ENCODE peak calls at places on chromosomes 16 and 17, in eight cellular contexts. One of them, this sample, is unnamed. For H3K4me1, the result is how much of the 10 kb centered on the place peaks cover.

GRCh38 chr16:85151603-85152413 is 39.5 kb upstream of the CIBAR2 start:
- DNase-seq in sigmoid colon: peak
- DNase-seq in cardiac muscle cell: no peak
- DNase-seq in endodermal cell: no peak
- DNase-seq in endothelial cell of umbilical vein: peak
- DNase-seq in thoracic aorta: peak
- DNase-seq in lower lobe of right lung: no peak
- DNase-seq in Peyer's patch: no peak
- DNase-seq in this sample: peak

GRCh38 chr16:88064011-88064888 is 113.0 kb downstream of the BANP start:
- DNase-seq in lower lobe of right lung: peak
- DNase-seq in endodermal cell: no peak
- DNase-seq in sigmoid colon: no peak
- DNase-seq in thoracic aorta: no peak
- DNase-seq in cardiac muscle cell: no peak
- DNase-seq in Peyer's patch: no peak
- DNase-seq in endothelial cell of umbilical vein: no peak
- DNase-seq in this sample: peak

GRCh38 chr16:88279998-88280397 is 102.8 kb upstream of the ZNF469 start:
- DNase-seq in sigmoid colon: no peak
- DNase-seq in Peyer's patch: peak
- DNase-seq in lower lobe of right lung: no peak
- DNase-seq in endothelial cell of umbilical vein: no peak
- DNase-seq in cardiac muscle cell: no peak
- DNase-seq in thoracic aorta: no peak
- DNase-seq in endodermal cell: no peak
- DNase-seq in this sample: peak

GRCh38 chr17:37543527-37544122 is 53.9 kb downstream of the DUSP14 start:
- DNase-seq in thoracic aorta: no peak
- DNase-seq in Peyer's patch: no peak
- DNase-seq in endothelial cell of umbilical vein: no peak
- DNase-seq in lower lobe of right lung: no peak
- DNase-seq in cardiac muscle cell: no peak
- DNase-seq in endodermal cell: no peak
- DNase-seq in sigmoid colon: no peak
- DNase-seq in this sample: no peak

GRCh38 chr16:28067604-28068382 is 4.3 kb upstream of the GSG1L start:
- DNase-seq in Peyer's patch: no peak
- DNase-seq in sigmoid colon: no peak
- DNase-seq in lower lobe of right lung: no peak
- DNase-seq in endodermal cell: no peak
- DNase-seq in endothelial cell of umbilical vein: no peak
- DNase-seq in thoracic aorta: no peak
- DNase-seq in cardiac muscle cell: no peak
- DNase-seq in this sample: no peak

GRCh38 chr17:82231562-82232321 is 2.9 kb downstream of the SLC16A3 start:
- DNase-seq in cardiac muscle cell: peak
- DNase-seq in lower lobe of right lung: peak
- DNase-seq in endothelial cell of umbilical vein: peak
- DNase-seq in thoracic aorta: no peak
- DNase-seq in endodermal cell: peak
- DNase-seq in sigmoid colon: peak
- DNase-seq in Peyer's patch: peak
- DNase-seq in this sample: peak

GRCh38 chr16:79843631-79844043 is 243.1 kb upstream of the MAF start:
- DNase-seq in sigmoid colon: no peak
- DNase-seq in endothelial cell of umbilical vein: no peak
- DNase-seq in lower lobe of right lung: no peak
- DNase-seq in thoracic aorta: no peak
- DNase-seq in cardiac muscle cell: no peak
- DNase-seq in endodermal cell: no peak
- DNase-seq in Peyer's patch: no peak
- DNase-seq in this sample: no peak

GRCh38 chr16:31475949-31476304 is 4.0 kb downstream of the TGFB1I1 start:
- DNase-seq in endothelial cell of umbilical vein: no peak
- DNase-seq in endodermal cell: peak
- DNase-seq in cardiac muscle cell: no peak
- DNase-seq in Peyer's patch: peak
- DNase-seq in thoracic aorta: no peak
- DNase-seq in sigmoid colon: no peak
- DNase-seq in lower lobe of right lung: peak
- DNase-seq in this sample: no peak

GRCh38 chr17:42676424-42677011 is at the start of gene PLEKHH3:
- DNase-seq in lower lobe of right lung: no peak
- DNase-seq in sigmoid colon: no peak
- DNase-seq in thoracic aorta: no peak
- DNase-seq in endodermal cell: no peak
- DNase-seq in Peyer's patch: no peak
- DNase-seq in endothelial cell of umbilical vein: no peak
- DNase-seq in cardiac muscle cell: no peak
- DNase-seq in this sample: no peak

GRCh38 chr16:61792194-61792904 is 243.9 kb downstream of the CDH8 start:
- DNase-seq in thoracic aorta: no peak
- DNase-seq in lower lobe of right lung: no peak
- DNase-seq in endothelial cell of umbilical vein: no peak
- DNase-seq in cardiac muscle cell: no peak
- DNase-seq in sigmoid colon: no peak
- DNase-seq in Peyer's patch: no peak
- DNase-seq in endodermal cell: no peak
- DNase-seq in this sample: no peak

GRCh38 chr16:66810391-66810790 is 9.0 kb upstream of the TERB1 start:
- DNase-seq in sigmoid colon: no peak
- DNase-seq in thoracic aorta: no peak
- DNase-seq in Peyer's patch: no peak
- DNase-seq in endothelial cell of umbilical vein: no peak
- DNase-seq in endodermal cell: no peak
- DNase-seq in lower lobe of right lung: no peak
- DNase-seq in cardiac muscle cell: peak
- DNase-seq in this sample: no peak

GRCh38 chr17:82113941-82114340 is 15.9 kb upstream of the FASN start:
- DNase-seq in sigmoid colon: no peak
- DNase-seq in endothelial cell of umbilical vein: no peak
- DNase-seq in Peyer's patch: no peak
- DNase-seq in endodermal cell: no peak
- DNase-seq in thoracic aorta: no peak
- DNase-seq in cardiac muscle cell: no peak
- DNase-seq in lower lobe of right lung: no peak
- DNase-seq in this sample: no peak

DNA sequence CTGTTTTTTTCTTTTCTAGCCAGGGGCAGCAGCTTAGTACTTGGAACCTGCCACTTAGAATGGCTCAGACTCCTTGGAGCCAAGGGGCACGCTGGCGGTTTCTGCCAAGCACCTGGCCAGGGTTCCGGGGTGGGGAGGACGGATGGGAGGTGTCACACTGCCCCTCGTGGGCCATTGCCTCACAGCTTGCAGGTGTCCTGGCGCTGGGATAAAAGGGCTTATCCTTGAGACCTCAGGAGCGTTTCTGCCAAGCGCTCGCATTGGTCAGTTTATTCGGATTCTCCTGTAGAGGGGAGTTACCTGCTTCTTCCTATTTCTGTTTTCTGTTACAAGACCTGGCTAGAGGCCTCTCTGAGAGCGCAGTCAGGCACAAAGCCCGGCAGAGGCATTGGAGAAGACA is 234.6 kb downstream of the MSI2 start:
- DNase-seq in endothelial cell of umbilical vein: no peak
- DNase-seq in cardiac muscle cell: no peak
- DNase-seq in lower lobe of right lung: no peak
- DNase-seq in sigmoid colon: peak
- DNase-seq in Peyer's patch: no peak
- DNase-seq in endodermal cell: no peak
- DNase-seq in thoracic aorta: no peak
- DNase-seq in this sample: no peak
- H3K4me1 ChIP-seq in endothelial cell of umbilical vein: under half
- H3K4me1 ChIP-seq in cardiac muscle cell: under half
- H3K4me1 ChIP-seq in lower lobe of right lung: under half
- H3K4me1 ChIP-seq in sigmoid colon: under half
- H3K4me1 ChIP-seq in Peyer's patch: under half
- H3K4me1 ChIP-seq in endodermal cell: under half
- H3K4me1 ChIP-seq in thoracic aorta: under half
- H3K4me1 ChIP-seq in this sample: half or more

GRCh38 chr17:4559139-4559791 is 1.1 kb downstream of the GGT6 start:
- DNase-seq in endothelial cell of umbilical vein: no peak
- DNase-seq in sigmoid colon: peak
- DNase-seq in cardiac muscle cell: no peak
- DNase-seq in lower lobe of right lung: peak
- DNase-seq in endodermal cell: no peak
- DNase-seq in thoracic aorta: no peak
- DNase-seq in Peyer's patch: no peak
- DNase-seq in this sample: peak
- H3K4me1 ChIP-seq in endothelial cell of umbilical vein: under half
- H3K4me1 ChIP-seq in sigmoid colon: under half
- H3K4me1 ChIP-seq in cardiac muscle cell: under half
- H3K4me1 ChIP-seq in lower lobe of right lung: under half
- H3K4me1 ChIP-seq in endodermal cell: under half
- H3K4me1 ChIP-seq in thoracic aorta: under half
- H3K4me1 ChIP-seq in Peyer's patch: under half
- H3K4me1 ChIP-seq in this sample: under half

GRCh38 chr17:59519132-59519531 is 46.3 kb upstream of the DHX40 start:
- DNase-seq in endodermal cell: no peak
- DNase-seq in cardiac muscle cell: no peak
- DNase-seq in endothelial cell of umbilical vein: no peak
- DNase-seq in thoracic aorta: no peak
- DNase-seq in lower lobe of right lung: no peak
- DNase-seq in Peyer's patch: no peak
- DNase-seq in sigmoid colon: no peak
- DNase-seq in this sample: no peak

GRCh38 chr17:59525668-59526067 is 39.7 kb upstream of the DHX40 start:
- DNase-seq in lower lobe of right lung: no peak
- DNase-seq in Peyer's patch: no peak
- DNase-seq in cardiac muscle cell: no peak
- DNase-seq in sigmoid colon: no peak
- DNase-seq in thoracic aorta: no peak
- DNase-seq in endothelial cell of umbilical vein: no peak
- DNase-seq in endodermal cell: no peak
- DNase-seq in this sample: no peak

GRCh38 chr17:59516451-59516850 is 49.0 kb upstream of the DHX40 start:
- DNase-seq in lower lobe of right lung: no peak
- DNase-seq in sigmoid colon: no peak
- DNase-seq in cardiac muscle cell: no peak
- DNase-seq in endothelial cell of umbilical vein: no peak
- DNase-seq in endodermal cell: peak
- DNase-seq in Peyer's patch: no peak
- DNase-seq in thoracic aorta: no peak
- DNase-seq in this sample: no peak

GRCh38 chr17:59521465-59522126 is 43.8 kb upstream of the DHX40 start:
- DNase-seq in endodermal cell: peak
- DNase-seq in Peyer's patch: peak
- DNase-seq in endothelial cell of umbilical vein: peak
- DNase-seq in thoracic aorta: no peak
- DNase-seq in cardiac muscle cell: peak
- DNase-seq in sigmoid colon: peak
- DNase-seq in lower lobe of right lung: peak
- DNase-seq in this sample: peak

DNA sequence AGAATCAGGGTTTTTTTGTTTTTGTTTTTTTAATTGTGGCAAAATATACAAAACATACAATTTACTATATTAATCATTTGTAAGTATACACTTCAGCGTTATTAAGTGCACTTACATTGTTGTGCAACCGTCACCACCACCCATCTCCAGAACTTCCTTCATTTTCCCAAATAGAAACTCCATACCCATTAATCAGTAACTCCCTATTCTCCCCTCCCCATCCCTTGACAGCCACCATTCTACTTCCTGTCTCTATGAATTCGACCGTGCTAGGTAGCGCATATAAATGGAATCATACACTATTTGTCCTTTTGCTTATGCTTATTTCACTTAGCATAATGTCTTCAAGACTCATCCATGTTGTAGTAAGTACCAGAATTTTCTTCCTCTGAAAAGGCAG is 45.1 kb upstream of the DHX40 start:
- DNase-seq in lower lobe of right lung: no peak
- DNase-seq in Peyer's patch: no peak
- DNase-seq in sigmoid colon: no peak
- DNase-seq in cardiac muscle cell: no peak
- DNase-seq in endodermal cell: no peak
- DNase-seq in endothelial cell of umbilical vein: no peak
- DNase-seq in thoracic aorta: no peak
- DNase-seq in this sample: no peak
- H3K4me1 ChIP-seq in lower lobe of right lung: under half
- H3K4me1 ChIP-seq in Peyer's patch: under half
- H3K4me1 ChIP-seq in sigmoid colon: under half
- H3K4me1 ChIP-seq in cardiac muscle cell: under half
- H3K4me1 ChIP-seq in endodermal cell: under half
- H3K4me1 ChIP-seq in endothelial cell of umbilical vein: under half
- H3K4me1 ChIP-seq in thoracic aorta: under half
- H3K4me1 ChIP-seq in this sample: under half

GRCh38 chr17:77375108-77375507 is 234.3 kb downstream of the SEC14L1 start:
- DNase-seq in endothelial cell of umbilical vein: no peak
- DNase-seq in endodermal cell: no peak
- DNase-seq in thoracic aorta: no peak
- DNase-seq in Peyer's patch: no peak
- DNase-seq in cardiac muscle cell: no peak
- DNase-seq in sigmoid colon: peak
- DNase-seq in lower lobe of right lung: peak
- DNase-seq in this sample: no peak

GRCh38 chr17:77375526-77375916 is 234.8 kb downstream of the SEC14L1 start:
- DNase-seq in sigmoid colon: peak
- DNase-seq in thoracic aorta: no peak
- DNase-seq in cardiac muscle cell: no peak
- DNase-seq in lower lobe of right lung: no peak
- DNase-seq in endothelial cell of umbilical vein: no peak
- DNase-seq in endodermal cell: no peak
- DNase-seq in Peyer's patch: no peak
- DNase-seq in this sample: no peak

GRCh38 chr17:77372444-77373297 is 231.9 kb downstream of the SEC14L1 start:
- DNase-seq in cardiac muscle cell: peak
- DNase-seq in thoracic aorta: no peak
- DNase-seq in endothelial cell of umbilical vein: peak
- DNase-seq in sigmoid colon: peak
- DNase-seq in lower lobe of right lung: peak
- DNase-seq in endodermal cell: peak
- DNase-seq in Peyer's patch: peak
- DNase-seq in this sample: peak

GRCh38 chr17:77373298-77374169 is 232.8 kb downstream of the SEC14L1 start:
- DNase-seq in Peyer's patch: no peak
- DNase-seq in endodermal cell: peak
- DNase-seq in sigmoid colon: peak
- DNase-seq in lower lobe of right lung: peak
- DNase-seq in endothelial cell of umbilical vein: no peak
- DNase-seq in cardiac muscle cell: no peak
- DNase-seq in thoracic aorta: no peak
- DNase-seq in this sample: peak

DNA sequence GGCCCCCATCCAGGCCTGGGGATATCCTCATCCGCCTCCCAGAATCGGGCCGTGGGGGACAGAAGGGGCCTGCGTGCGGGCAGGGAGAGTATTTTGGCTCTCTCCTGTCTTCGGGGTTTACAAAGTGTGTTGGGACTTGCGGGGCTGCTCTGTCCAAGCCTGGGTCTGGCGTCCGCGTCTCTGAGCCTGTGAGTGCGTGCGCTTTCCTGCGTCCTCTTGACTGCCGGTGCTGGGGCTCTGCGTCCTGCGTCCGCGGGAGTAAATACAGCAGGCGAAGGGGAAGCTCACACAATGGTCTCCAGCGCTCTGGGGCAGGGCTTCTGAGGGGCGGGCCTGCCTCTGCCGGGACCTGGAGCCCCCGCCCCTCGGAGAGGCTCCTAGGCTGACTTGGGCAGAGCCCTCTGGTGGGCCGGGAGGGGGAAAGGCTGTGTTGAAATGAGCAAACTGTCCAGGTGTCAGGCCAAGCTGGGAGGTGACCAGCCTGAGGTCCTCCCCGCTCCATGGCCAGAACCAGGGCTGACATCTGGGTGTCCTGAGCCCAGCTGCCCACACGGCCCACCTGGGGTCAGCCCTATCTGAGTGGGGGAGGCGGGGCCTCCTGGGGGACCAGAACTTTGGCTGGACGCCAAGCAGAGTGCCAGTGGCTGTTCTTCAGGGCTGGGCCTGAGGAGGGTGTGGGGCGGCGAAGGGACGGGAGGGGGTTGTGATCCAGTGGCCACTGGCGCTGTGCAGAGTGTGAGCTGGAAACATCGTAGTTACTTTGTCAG is 233.6 kb downstream of the SEC14L1 start:
- DNase-seq in thoracic aorta: no peak
- DNase-seq in endodermal cell: peak
- DNase-seq in endothelial cell of umbilical vein: peak
- DNase-seq in cardiac muscle cell: peak
- DNase-seq in sigmoid colon: peak
- DNase-seq in Peyer's patch: peak
- DNase-seq in lower lobe of right lung: peak
- DNase-seq in this sample: peak
- H3K4me1 ChIP-seq in thoracic aorta: half or more
- H3K4me1 ChIP-seq in endodermal cell: under half
- H3K4me1 ChIP-seq in endothelial cell of umbilical vein: under half
- H3K4me1 ChIP-seq in cardiac muscle cell: under half
- H3K4me1 ChIP-seq in sigmoid colon: half or more
- H3K4me1 ChIP-seq in Peyer's patch: under half
- H3K4me1 ChIP-seq in lower lobe of right lung: half or more
- H3K4me1 ChIP-seq in this sample: half or more